ENCODE peak calls at places on chromosomes 6 and 20, in five cellular contexts. O is NB4, D is sigmoid colon, A is GM12864, C is spleen. Z is an unnamed sample.

GRCh38 chr6:107116328-107116892 is 1.1 kb upstream of the BEND3 start:
- DNase-seq in C (no peak), D (peak; percentile 44), O (peak; percentile 86), A (no peak), Z (no peak)

GRCh38 chr20:44752099-44752931 is 6.7 kb downstream of the KCNK15 start:
- DNase-seq in O (no peak), C (no peak), D (no peak), A (no peak), Z (no peak)

GRCh38 chr20:44011251-44011940 is 96.7 kb downstream of the TOX2 start:
- DNase-seq in C (no peak), A (no peak), O (no peak), D (no peak), Z (no peak)

GRCh38 chr20:4573564-4574355 is 147.9 kb upstream of the PRND start:
- DNase-seq in O (no peak), A (no peak), C (no peak), D (peak; percentile 70), Z (peak; percentile 65)

GRCh38 chr20:40197744-40198143 is 491.3 kb downstream of the MAFB start:
- DNase-seq in D (no peak), A (no peak), C (no peak), O (peak; percentile 20), Z (no peak)

GRCh38 chr20:60553095-60553494 is 594.9 kb downstream of the CDH26 start:
- DNase-seq in A (no peak), C (no peak), D (no peak), O (no peak), Z (no peak)

GRCh38 chr6:54617730-54618129 is 228.8 kb upstream of the FAM83B start:
- DNase-seq in D (no peak), C (no peak), O (no peak), A (no peak), Z (peak; percentile 76)

GRCh38 chr6:56579155-56579851 is 63.4 kb downstream of the DST start:
- DNase-seq in O (no peak), C (no peak), D (no peak), A (no peak), Z (no peak)

GRCh38 chr6:52553158-52553557 is 23.7 kb downstream of the TRAM2 start:
- DNase-seq in A (no peak), O (no peak), C (no peak), D (no peak), Z (no peak)

GRCh38 chr6:104908031-104908430 is 48.3 kb upstream of the HACE1 start:
- DNase-seq in O (no peak), C (no peak), A (no peak), D (no peak), Z (no peak)

GRCh38 chr20:56769971-56770570 is 141.0 kb downstream of the TFAP2C start:
- DNase-seq in A (no peak), D (no peak), C (no peak), O (no peak), Z (no peak)

GRCh38 chr6:124964084-124964763 is 2.0 kb downstream of the RNF217 start:
- DNase-seq in C (no peak), D (peak; percentile 85), O (no peak), A (no peak), Z (peak; percentile 70)
- H3K4me3 ChIP-seq in C (peak overlapping the region; percentile 57), D (peak overlapping the region; percentile 92), O (no peak overlapping the region), A (no peak overlapping the region), Z (peak overlapping the region; percentile 79)

GRCh38 chr6:21595265-21595950 is 1.9 kb downstream of the SOX4 start:
- DNase-seq in A (no peak), O (peak; percentile 58), C (peak; percentile 86), D (peak; percentile 71), Z (no peak)
- TF ChIP-seq CTCF in A (peak; percentile 30), O (no peak), C (no peak), D (no peak), Z (no peak)

DNA sequence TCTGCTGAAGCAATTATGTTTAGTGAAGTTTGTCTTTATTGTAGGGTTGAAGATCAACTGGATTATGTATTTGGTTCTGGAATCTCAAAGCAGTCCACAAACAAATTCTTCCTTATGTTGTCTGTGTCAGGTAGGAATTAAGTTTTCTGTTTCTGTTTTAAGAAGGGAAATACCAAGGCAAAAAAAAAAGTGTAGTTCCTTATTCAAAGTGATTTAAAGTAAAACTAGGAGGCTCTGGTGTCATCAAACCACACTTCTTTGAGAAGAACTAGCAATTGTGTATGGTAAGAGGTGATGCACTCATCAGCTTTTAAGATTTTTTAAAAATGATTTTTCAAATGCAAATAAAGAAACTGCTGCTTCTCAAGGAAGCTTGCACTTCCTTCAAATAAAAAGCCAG is 1.9 kb downstream of the FAM135A start:
- DNase-seq in C (no peak), D (no peak), O (peak; percentile 21), A (no peak), Z (no peak)
- H3K4me3 ChIP-seq in C (no peak overlapping the region), D (no peak overlapping the region), O (peak overlapping the region; percentile 90), A (peak overlapping the region; percentile 10), Z (peak overlapping the region; percentile 71)

DNA sequence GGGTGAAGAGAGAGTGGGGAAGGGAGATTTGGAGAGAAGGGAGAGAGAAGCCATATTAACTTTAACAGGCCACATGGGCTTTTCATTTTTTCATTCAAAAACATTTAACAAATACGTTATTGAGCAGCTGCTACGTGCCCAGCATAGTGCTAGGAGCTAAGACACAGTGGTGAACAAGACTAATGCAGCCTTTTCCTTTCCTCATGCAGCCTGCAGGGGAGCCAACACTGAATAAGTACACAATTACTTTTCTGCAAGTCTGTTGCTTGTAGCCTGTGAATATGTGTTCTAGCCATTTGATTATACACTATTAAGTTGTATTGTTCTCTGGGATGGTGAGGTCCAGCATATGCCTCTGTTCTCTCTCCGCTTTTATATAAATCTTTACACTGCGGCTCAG is 1.9 kb upstream of the BLOC1S5 start:
- DNase-seq in O (peak; percentile 13), A (no peak), C (no peak), D (no peak), Z (no peak)
- TF ChIP-seq CTCF in O (peak; percentile 8), A (peak; percentile 45), C (no peak), D (no peak), Z (peak; percentile 37)

GRCh38 chr6:26552205-26552604 is 14.0 kb downstream of the HMGN4 start:
- DNase-seq in C (no peak), A (no peak), O (no peak), D (no peak), Z (no peak)
- H3K4me3 ChIP-seq in C (no peak overlapping the region), A (no peak overlapping the region), O (no peak overlapping the region), D (no peak overlapping the region), Z (no peak overlapping the region)

DNA sequence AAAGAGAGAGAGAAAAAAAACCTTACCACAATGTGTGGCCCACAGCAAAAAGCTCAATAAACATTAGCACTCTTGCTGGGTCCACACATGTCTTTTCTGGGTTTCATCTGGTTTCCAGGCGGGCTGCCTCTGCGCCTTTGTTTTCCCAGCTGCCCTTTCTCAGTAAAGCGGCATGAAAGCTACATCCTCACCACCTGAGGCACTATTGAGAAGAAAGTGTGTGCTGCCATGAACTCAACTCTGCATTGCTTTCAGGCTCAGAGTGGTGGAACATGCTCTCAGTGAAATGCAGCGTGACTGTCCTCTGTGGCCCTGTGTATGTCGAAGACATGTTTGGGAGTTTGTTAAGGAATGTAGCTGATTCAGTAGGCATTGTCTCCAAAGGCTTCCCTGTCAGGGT is 102.3 kb downstream of the LYRM2 start:
- DNase-seq in A (no peak), C (no peak), O (no peak), D (no peak), Z (no peak)
- TF ChIP-seq CTCF in A (no peak), C (no peak), O (no peak), D (no peak), Z (peak; percentile 4)

DNA sequence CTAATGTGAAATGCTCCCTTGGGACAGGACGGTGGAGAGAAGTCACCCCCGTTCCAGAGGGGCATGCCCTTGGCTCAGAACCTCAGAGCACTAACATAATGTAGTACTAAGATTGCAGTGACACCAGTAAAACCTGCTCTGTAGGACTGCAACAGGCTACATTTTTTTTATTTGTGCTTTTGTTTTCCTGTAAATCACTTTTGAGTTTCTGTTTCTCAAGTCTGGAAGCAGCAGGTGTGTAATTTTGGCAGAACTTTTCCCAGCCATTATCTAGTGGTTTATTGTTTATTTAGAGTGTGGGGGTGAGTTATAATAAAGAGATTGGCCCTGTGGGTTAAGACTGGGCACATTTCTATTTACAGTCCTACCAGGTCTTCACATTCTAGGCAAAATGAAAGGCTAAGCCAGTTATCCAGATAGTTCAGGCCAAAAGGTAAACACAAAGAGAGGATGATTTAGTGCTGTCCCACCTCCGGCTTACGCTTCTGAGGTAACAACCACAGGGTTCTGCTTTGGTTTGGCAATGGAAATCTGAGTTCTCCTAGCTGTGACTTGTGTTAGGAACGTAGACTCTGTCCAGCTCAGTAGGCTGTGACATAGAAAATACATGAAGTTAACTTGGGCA is 50.2 kb upstream of the PTPRK start:
- DNase-seq in A (no peak), C (no peak), D (no peak), O (no peak), Z (peak; percentile 19)
- H3K4me3 ChIP-seq in A (no peak overlapping the region), C (no peak overlapping the region), D (no peak overlapping the region), O (no peak overlapping the region), Z (no peak overlapping the region)

DNA sequence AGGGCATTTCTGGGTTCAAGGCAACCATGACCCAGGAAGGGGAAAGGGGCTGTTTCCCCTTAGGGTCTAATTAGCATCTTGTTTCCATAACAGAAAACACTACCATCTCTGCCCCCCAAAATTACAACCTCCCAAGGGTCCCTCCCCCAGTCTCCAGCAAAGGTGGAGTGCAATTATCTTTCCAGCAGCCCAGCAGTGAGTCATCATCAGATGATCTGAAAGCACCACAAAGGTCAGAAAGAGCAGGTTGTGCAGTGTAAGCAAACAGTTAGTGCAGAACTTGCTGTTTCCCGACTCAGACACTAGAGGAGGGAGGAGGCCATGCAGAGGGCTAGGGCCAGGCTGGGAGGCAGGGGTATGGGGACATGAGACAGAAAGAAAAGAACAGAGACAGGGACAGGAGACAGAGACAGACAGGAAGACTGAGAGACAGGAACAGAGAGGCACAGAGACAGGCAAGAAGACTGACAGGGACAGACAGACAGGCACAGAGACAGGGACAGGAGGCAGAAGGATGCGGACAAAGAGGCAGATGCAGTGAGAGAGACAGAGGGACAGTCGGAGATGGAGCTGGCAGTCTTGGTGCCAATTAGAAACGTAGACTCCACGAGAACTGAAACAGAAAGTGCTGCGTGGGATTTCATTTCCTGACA is 62.5 kb downstream of the PYGB start:
- DNase-seq in O (peak; percentile 94), C (peak; percentile 75), A (peak; percentile 50), D (peak; percentile 85), Z (peak; percentile 84)
- TF ChIP-seq CTCF in O (peak; percentile 83), C (peak; percentile 32), A (peak; percentile 82), D (peak; percentile 61), Z (peak; percentile 87)